ENCODE peak calls at places on chromosomes 11 and 22, in five cellular contexts. J, C, I, T and X are unnamed samples.

GRCh38 chr11:83166193-83166866 is 9.4 kb downstream of the PCF11 start:
- DNase-seq in J (no peak), C (no peak), I (no peak), T (no peak), X (no peak)

GRCh38 chr11:64120951-64121569 is 44.9 kb downstream of the MACROD1 start:
- DNase-seq in J (peak; percentile 24), C (peak; percentile 36), I (no peak), T (no peak), X (no peak)

GRCh38 chr11:30143098-30143705 is 87.6 kb upstream of the FSHB start:
- DNase-seq in J (peak; percentile 15), C (peak; percentile 44), I (peak; percentile 67), T (peak; percentile 24), X (peak; percentile 63)

GRCh38 chr11:57597971-57598830 is 716 bp downstream of the SERPING1 start:
- DNase-seq in J (peak; percentile 24), C (peak; percentile 42), I (peak; percentile 92), T (peak; percentile 94), X (peak; percentile 97)

GRCh38 chr11:12457030-12457600 is 79.7 kb downstream of the PARVA start:
- DNase-seq in J (peak; percentile 81), C (peak; percentile 85), I (no peak), T (no peak), X (no peak)

GRCh38 chr22:38180841-38181452 is 683 bp downstream of the PLA2G6 start:
- DNase-seq in J (no peak), C (no peak), I (peak; percentile 53), T (no peak), X (no peak)

GRCh38 chr22:20380486-20380885 is 13.5 kb upstream of the ZNF74 start:
- DNase-seq in J (no peak), C (no peak), I (peak; percentile 14), T (peak; percentile 25), X (no peak)

GRCh38 chr22:23767673-23768548 is at the start of gene CHCHD10:
- DNase-seq in J (peak; percentile 50), C (peak; percentile 88), I (peak; percentile 92), T (peak; percentile 86), X (peak; percentile 87)

GRCh38 chr11:23903044-23903704 is 593.7 kb upstream of the LUZP2 start:
- DNase-seq in J (peak; percentile 95), C (peak; percentile 78), I (no peak), T (no peak), X (no peak)

GRCh38 chr22:20604776-20605221 is 97.4 kb downstream of the MED15 start:
- DNase-seq in J (no peak), C (no peak), I (no peak), T (peak; percentile 34), X (no peak)

GRCh38 chr11:29135504-29135903 is 881.3 kb downstream of the KCNA4 start:
- DNase-seq in J (peak; percentile 80), C (peak; percentile 41), I (no peak), T (no peak), X (no peak)

GRCh38 chr11:126122863-126123262 is 60.2 kb upstream of the CDON start:
- DNase-seq in J (no peak), C (no peak), I (no peak), T (no peak), X (no peak)

GRCh38 chr22:27537481-27537891 is 264.1 kb downstream of the MN1 start:
- DNase-seq in J (no peak), C (peak; percentile 72), I (no peak), T (no peak), X (no peak)

GRCh38 chr11:35035894-35036408 is 103.0 kb upstream of the CD44 start:
- DNase-seq in J (peak; percentile 94), C (peak; percentile 94), I (no peak), T (no peak), X (no peak)

GRCh38 chr11:35031869-35032268 is 107.1 kb upstream of the CD44 start:
- DNase-seq in J (peak; percentile 70), C (peak; percentile 77), I (peak; percentile 63), T (no peak), X (no peak)

GRCh38 chr11:35034401-35034800 is 104.6 kb upstream of the CD44 start:
- DNase-seq in J (no peak), C (no peak), I (no peak), T (no peak), X (no peak)

GRCh38 chr11:35030716-35031213 is 108.2 kb upstream of the CD44 start:
- DNase-seq in J (peak; percentile 98), C (peak; percentile 99), I (peak; percentile 78), T (no peak), X (no peak)

DNA sequence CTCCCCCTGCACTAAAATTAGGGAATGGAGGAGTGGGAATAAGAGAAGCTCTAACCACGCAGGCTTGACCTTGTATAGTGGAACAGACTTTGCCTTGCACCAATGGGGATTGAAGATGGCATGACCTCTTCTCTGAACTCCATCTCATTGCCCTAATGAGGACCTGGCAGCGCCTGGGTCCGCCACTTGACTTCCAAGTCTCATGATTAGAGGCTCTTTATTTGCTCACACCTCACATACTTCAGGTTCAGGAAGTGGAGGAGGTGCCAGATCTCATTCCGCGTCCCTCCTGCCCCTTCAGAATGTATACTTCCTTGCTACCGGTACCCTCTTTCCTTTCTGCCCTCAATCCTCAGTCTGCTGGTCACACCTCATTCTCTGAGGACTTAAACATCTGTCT is 106.0 kb upstream of the CD44 start:
- DNase-seq in J (no peak), C (no peak), I (no peak), T (no peak), X (no peak)
- H3K18ac ChIP-seq in J (no peak overlapping the region), C (peak overlapping the region; percentile 55), I (no peak overlapping the region), T (no peak overlapping the region), X (no peak overlapping the region)

GRCh38 chr11:66844496-66845142 is 1.4 kb downstream of the RCE1 start:
- DNase-seq in J (no peak), C (no peak), I (no peak), T (no peak), X (no peak)

GRCh38 chr11:66845143-66845875 is 2.1 kb downstream of the RCE1 start:
- DNase-seq in J (no peak), C (no peak), I (no peak), T (no peak), X (no peak)

GRCh38 chr11:66847461-66848232 is 4.4 kb downstream of the RCE1 start:
- DNase-seq in J (no peak), C (no peak), I (no peak), T (no peak), X (no peak)

GRCh38 chr11:66846671-66847091 is 3.4 kb downstream of the RCE1 start:
- DNase-seq in J (no peak), C (no peak), I (no peak), T (no peak), X (no peak)

DNA sequence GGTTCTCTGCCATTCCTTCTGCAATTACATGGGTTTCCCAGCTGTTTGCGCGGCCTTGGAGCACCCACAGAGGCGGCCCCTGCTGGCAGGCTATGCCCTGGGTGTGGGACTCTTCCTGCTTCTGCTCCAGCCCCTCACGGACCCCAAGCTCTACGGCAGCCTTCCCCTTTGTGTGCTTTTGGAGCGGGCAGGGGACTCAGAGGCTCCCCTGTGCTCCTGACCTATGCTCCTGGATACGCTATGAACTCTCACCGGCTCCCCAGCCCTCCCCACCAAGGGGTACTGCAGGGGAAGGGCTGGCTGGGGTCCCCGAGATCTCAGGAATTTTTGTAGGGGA is 2.6 kb downstream of the RCE1 start:
- DNase-seq in J (no peak), C (no peak), I (no peak), T (no peak), X (no peak)
- H3K4me1 ChIP-seq in J (peaks cover 4% of the 10 kb centered on the region), C (peaks cover 20% of the 10 kb centered on the region), I (peaks cover 7% of the 10 kb centered on the region), T (no peaks in the 10 kb centered on the region), X (peaks cover 9% of the 10 kb centered on the region)

GRCh38 chr11:67506426-67507032 is 1.4 kb upstream of the PITPNM1 start:
- DNase-seq in J (no peak), C (no peak), I (no peak), T (no peak), X (no peak)

GRCh38 chr11:67507891-67508485 is at the start of gene CDK2AP2:
- DNase-seq in J (peak; percentile 100), C (peak; percentile 100), I (peak; percentile 100), T (peak; percentile 100), X (peak; percentile 99)

GRCh38 chr11:67507242-67507890 is 596 bp downstream of the CDK2AP2 start:
- DNase-seq in J (peak; percentile 68), C (no peak), I (peak; percentile 90), T (peak; percentile 88), X (no peak)

GRCh38 chr11:67510023-67510345 is 2.0 kb upstream of the CDK2AP2 start:
- DNase-seq in J (peak; percentile 24), C (peak; percentile 60), I (no peak), T (no peak), X (no peak)

DNA sequence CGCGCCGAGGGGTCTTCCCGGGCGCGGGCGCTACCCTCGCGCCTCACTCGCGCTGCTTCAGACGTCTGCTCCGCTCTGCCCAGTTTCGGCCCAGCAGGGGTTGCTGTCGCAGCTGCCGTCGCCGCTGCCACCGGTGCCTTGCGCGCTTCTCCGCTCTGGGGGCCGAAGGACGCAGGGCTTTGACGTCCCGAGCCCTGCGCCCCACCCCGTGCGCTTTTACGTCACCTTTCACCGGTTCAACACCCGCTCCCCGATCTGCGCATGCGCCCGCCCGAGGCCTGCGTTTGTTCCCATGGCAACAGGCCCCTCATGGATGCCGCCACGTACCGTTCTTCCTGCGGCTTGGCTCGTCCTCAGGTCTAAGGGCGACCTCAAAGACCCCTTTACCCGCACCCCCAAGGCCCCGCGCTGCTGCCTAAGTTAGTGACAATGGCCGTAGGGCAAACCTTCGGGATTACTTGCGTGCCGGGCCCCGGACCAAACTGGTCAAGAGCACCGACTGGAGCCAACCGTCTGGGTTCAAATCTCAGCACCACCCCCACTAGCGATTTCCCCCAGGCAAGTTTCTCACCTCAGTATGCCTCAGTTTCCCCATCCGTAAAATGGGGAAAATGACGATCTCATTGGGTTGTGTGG is 642 bp upstream of the CDK2AP2 start:
- DNase-seq in J (peak; percentile 93), C (peak; percentile 97), I (peak; percentile 98), T (peak; percentile 96), X (peak; percentile 99)
- H3K18ac ChIP-seq in J (no peak overlapping the region), C (peak overlapping the region; percentile 90), I (peak overlapping the region; percentile 62), T (peak overlapping the region; percentile 85), X (peak overlapping the region; percentile 97)

GRCh38 chr11:2465201-2466068 is 20.6 kb downstream of the KCNQ1 start:
- DNase-seq in J (no peak), C (no peak), I (no peak), T (no peak), X (no peak)

GRCh38 chr11:2464451-2465165 is 19.8 kb downstream of the KCNQ1 start:
- DNase-seq in J (no peak), C (no peak), I (no peak), T (no peak), X (no peak)

GRCh38 chr11:2467695-2468055 is 22.9 kb downstream of the KCNQ1 start:
- DNase-seq in J (no peak), C (no peak), I (no peak), T (no peak), X (no peak)

GRCh38 chr11:2466869-2467694 is 22.3 kb downstream of the KCNQ1 start:
- DNase-seq in J (no peak), C (no peak), I (no peak), T (no peak), X (no peak)

DNA sequence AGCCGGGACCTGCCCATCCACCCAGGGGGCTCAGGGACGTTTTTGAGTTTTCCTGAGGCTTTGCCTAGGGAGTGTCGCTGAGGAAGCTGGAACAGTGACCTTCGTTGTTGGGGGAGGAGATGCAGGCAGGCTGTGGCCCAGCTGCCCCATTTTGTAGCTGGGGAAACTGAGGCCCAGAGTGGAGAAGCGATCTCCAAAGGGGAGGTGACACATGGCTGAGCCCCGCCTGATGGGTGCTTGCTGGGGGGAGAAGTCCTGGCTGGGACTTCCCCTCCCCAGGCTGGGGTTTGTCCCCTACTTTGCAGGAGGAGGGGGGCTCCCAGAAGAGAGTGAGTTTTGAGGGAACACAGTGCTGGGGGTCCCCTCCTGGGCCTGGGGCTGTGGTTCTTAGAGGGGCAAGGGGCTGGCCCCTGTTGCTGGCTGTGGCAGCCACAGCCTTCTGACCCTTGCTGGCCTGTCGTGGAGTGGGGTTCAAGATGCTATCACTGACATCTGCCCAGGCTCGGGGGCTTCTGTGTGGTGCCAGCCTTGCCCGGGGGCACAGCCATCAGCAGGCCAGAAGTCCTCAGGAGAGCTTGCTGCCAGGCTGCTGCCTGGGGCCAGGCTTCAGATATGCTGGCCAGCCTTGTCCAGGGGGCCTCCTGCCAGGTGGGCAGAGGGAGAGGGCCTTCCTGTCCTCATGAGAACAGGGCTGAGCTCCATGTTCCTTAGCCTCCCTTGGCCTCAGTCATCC is 21.4 kb downstream of the KCNQ1 start:
- DNase-seq in J (no peak), C (no peak), I (no peak), T (no peak), X (no peak)
- H3K4me1 ChIP-seq in J (no peaks in the 10 kb centered on the region), C (no peaks in the 10 kb centered on the region), I (no peaks in the 10 kb centered on the region), T (no peaks in the 10 kb centered on the region), X (no peaks in the 10 kb centered on the region)